ENCODE peak calls at places on chromosomes 16 and 17, in eight cellular contexts. D, P, O, V, M, Q, I and A are unnamed samples.

GRCh38 chr16:72517154-72517553 is 345.2 kb upstream of the PMFBP1 start:
- DNase-seq in O (no peak), M (no peak), I (no peak), V (no peak), P (no peak), D (no peak), Q (no peak), A (no peak)

GRCh38 chr17:39722965-39723848 is 7.1 kb downstream of the MIEN1 start:
- DNase-seq in V (no peak), Q (no peak), O (no peak), D (no peak), P (no peak), I (no peak), M (no peak), A (no peak)

GRCh38 chr17:17868637-17869522 is 32.1 kb upstream of the SREBF1 start:
- DNase-seq in Q (no peak), V (no peak), O (peak; percentile 62), M (no peak), I (no peak), D (peak; percentile 76), P (no peak), A (no peak)

GRCh38 chr16:67184453-67185002 is 765 bp upstream of the MATCAP1 start:
- DNase-seq in V (no peak), Q (no peak), D (no peak), P (no peak), M (peak; percentile 64), I (no peak), O (no peak), A (no peak)

GRCh38 chr17:73109603-73110002 is 17.1 kb upstream of the SLC39A11 start:
- DNase-seq in O (no peak), V (no peak), Q (no peak), P (no peak), M (no peak), I (no peak), D (no peak), A (no peak)

GRCh38 chr17:50661795-50662391 is 27.2 kb downstream of the ABCC3 start:
- DNase-seq in Q (no peak), D (peak; percentile 91), P (peak; percentile 93), M (peak; percentile 67), I (peak; percentile 38), O (peak; percentile 93), V (peak; percentile 76), A (no peak)

GRCh38 chr17:31560836-31561235 is 169.4 kb downstream of the RAB11FIP4 start:
- DNase-seq in V (no peak), I (no peak), D (no peak), P (no peak), M (no peak), O (no peak), Q (no peak), A (no peak)

GRCh38 chr17:67056746-67057490 is 12.6 kb downstream of the CACNG1 start:
- DNase-seq in I (peak; percentile 75), O (no peak), Q (peak; percentile 83), D (no peak), V (no peak), P (no peak), M (no peak), A (no peak)

GRCh38 chr16:84813141-84813933 is 6.4 kb upstream of the CRISPLD2 start:
- DNase-seq in O (peak; percentile 72), M (no peak), P (no peak), Q (peak; percentile 22), I (no peak), D (no peak), V (no peak), A (no peak)

GRCh38 chr16:15780805-15781204 is 76.0 kb downstream of the MYH11 start:
- DNase-seq in P (no peak), M (no peak), I (no peak), D (no peak), Q (no peak), V (no peak), O (no peak), A (no peak)

GRCh38 chr16:53069772-53070171 is 15.0 kb downstream of the CHD9 start:
- DNase-seq in Q (no peak), P (no peak), D (no peak), V (no peak), I (no peak), M (no peak), O (no peak), A (no peak)

GRCh38 chr17:67689534-67690177 is 28.1 kb upstream of the NOL11 start:
- DNase-seq in V (peak; percentile 23), D (peak; percentile 69), Q (no peak), P (peak; percentile 54), O (peak; percentile 66), I (peak; percentile 3), M (no peak), A (peak; percentile 62)

GRCh38 chr17:62671553-62671952 is 44.1 kb downstream of the MRC2 start:
- DNase-seq in V (peak; percentile 92), P (peak; percentile 45), I (no peak), M (no peak), Q (peak; percentile 45), D (no peak), O (no peak), A (no peak)

GRCh38 chr17:33038740-33039139 is 47.1 kb downstream of the SPACA3 start:
- DNase-seq in M (no peak), V (no peak), I (no peak), Q (no peak), P (peak; percentile 44), D (peak; percentile 57), O (peak; percentile 15), A (peak; percentile 64)

GRCh38 chr16:88560722-88561484 is 9.3 kb upstream of the ZC3H18 start:
- DNase-seq in O (peak; percentile 30), V (no peak), P (no peak), D (peak; percentile 33), Q (no peak), I (no peak), M (no peak), A (no peak)

GRCh38 chr17:6775871-6776405 is at the start of gene FBXO39:
- DNase-seq in Q (no peak), D (no peak), V (no peak), M (no peak), I (no peak), P (no peak), O (no peak), A (no peak)

GRCh38 chr16:89656435-89657121 is 930 bp downstream of the CHMP1A start:
- DNase-seq in Q (no peak), P (no peak), D (no peak), O (no peak), I (no peak), V (no peak), M (no peak), A (no peak)

GRCh38 chr17:5585814-5586558 is 1.7 kb upstream of the NLRP1 start:
- DNase-seq in P (no peak), Q (no peak), M (no peak), I (no peak), D (peak; percentile 28), O (peak; percentile 31), V (no peak), A (no peak)

GRCh38 chr16:71328151-71328550 is 30.4 kb upstream of the CALB2 start:
- DNase-seq in Q (no peak), O (no peak), V (no peak), P (no peak), D (no peak), I (no peak), M (no peak), A (no peak)

GRCh38 chr17:76546556-76547182 is 6.8 kb downstream of the PRCD start:
- DNase-seq in I (no peak), V (no peak), D (peak; percentile 95), Q (no peak), O (peak; percentile 99), M (no peak), P (peak; percentile 48), A (no peak)

GRCh38 chr17:72702998-72703397 is 389.5 kb downstream of the SLC39A11 start:
- DNase-seq in Q (no peak), M (no peak), P (no peak), D (peak; percentile 73), O (peak; percentile 83), V (no peak), I (no peak), A (no peak)

GRCh38 chr17:73571524-73572130 is 72.6 kb downstream of the SDK2 start:
- DNase-seq in Q (peak; percentile 26), I (no peak), O (no peak), P (no peak), M (no peak), D (no peak), V (no peak), A (no peak)

GRCh38 chr16:87436225-87437172 is 44.4 kb downstream of the MAP1LC3B start:
- DNase-seq in V (no peak), D (peak; percentile 68), Q (peak; percentile 35), O (peak; percentile 47), I (no peak), P (peak; percentile 37), M (no peak), A (no peak)

DNA sequence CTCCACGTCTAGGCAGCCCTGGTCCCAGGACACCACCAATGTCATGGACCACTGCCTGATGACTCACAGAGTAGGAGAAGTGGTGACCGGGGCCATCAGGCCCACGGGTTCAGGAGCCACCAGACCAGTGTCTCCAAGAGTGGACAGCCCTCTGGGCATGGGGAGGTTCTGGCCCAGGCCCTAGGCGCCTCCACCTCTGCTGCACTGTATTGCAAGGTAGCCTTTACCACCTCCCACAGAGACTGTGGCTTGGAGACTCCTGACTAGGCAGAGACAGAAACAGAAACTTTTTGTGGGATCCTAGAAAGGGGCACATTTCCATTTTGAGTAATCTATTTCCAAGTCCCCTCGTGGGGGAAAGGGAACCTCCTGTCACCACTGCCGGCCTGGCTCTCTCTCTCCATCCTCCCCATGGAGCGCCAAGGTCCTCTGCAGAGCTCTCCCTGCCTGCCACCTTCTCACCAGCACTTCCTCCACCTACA is 2.9 kb downstream of the CDIP1 start:
- DNase-seq in O (no peak), P (no peak), Q (no peak), M (no peak), V (no peak), D (no peak), I (no peak), A (no peak)
- TF ChIP-seq CTCF in O (no peak), P (no peak), Q (no peak), M (no peak), V (no peak), D (no peak), I (no peak), A (no peak)

GRCh38 chr16:17555176-17555575 is 84.4 kb upstream of the XYLT1 start:
- DNase-seq in V (no peak), D (peak; percentile 56), M (no peak), I (no peak), P (no peak), Q (no peak), O (peak; percentile 83), A (no peak)
- TF ChIP-seq CTCF in V (no peak), D (no peak), M (no peak), I (no peak), P (no peak), Q (no peak), O (no peak), A (no peak)

GRCh38 chr17:44327715-44328449 is 3.3 kb upstream of the SLC25A39 start:
- DNase-seq in Q (no peak), D (no peak), V (no peak), I (no peak), O (no peak), P (no peak), M (no peak), A (no peak)
- TF ChIP-seq CTCF in Q (no peak), D (no peak), V (no peak), I (no peak), O (no peak), P (no peak), M (no peak), A (no peak)

DNA sequence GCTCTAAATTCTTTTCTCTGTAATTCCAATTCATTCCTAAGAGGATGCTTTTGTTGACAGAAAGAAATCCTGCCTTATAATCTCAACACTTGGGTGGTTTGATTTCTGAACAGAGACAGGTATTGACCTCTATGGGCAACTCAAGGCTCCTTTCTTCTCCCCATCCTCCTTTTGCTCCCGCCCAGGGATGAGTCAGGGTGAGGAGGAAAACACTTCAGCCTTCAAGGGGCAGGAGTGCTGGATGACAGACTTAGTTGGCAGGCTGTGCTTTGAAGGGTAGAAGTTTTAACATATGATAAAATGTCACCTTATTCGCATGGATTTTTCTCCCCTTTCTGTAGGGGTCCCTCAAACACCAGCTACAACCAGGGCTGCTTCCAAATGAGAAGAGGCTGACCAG is 16.7 kb upstream of the TOM1L1 start:
- DNase-seq in P (no peak), Q (no peak), V (no peak), I (no peak), M (no peak), O (no peak), D (no peak), A (no peak)
- TF ChIP-seq CTCF in P (no peak), Q (no peak), V (no peak), I (no peak), M (no peak), O (no peak), D (no peak), A (no peak)